ENCODE peak calls at places on chromosomes 13 and 19, in nine cellular contexts. E, F, T, A, M, C, D, Y and B are unnamed samples.

GRCh38 chr13:76852991-76853390 is 33.2 kb downstream of the KCTD12 start:
- DNase-seq in E (peak; percentile 94), F (no peak), T (no peak), A (no peak), M (no peak), C (peak; percentile 34), D (no peak), Y (no peak), B (no peak)

GRCh38 chr13:23654111-23655110 is 84.2 kb downstream of the TNFRSF19 start:
- DNase-seq in E (peak; percentile 87), F (no peak), T (peak; percentile 50), A (no peak), M (no peak), C (no peak), D (no peak), Y (no peak), B (no peak)

GRCh38 chr19:41739361-41739760 is 16.0 kb upstream of the CEACAM6 start:
- DNase-seq in E (no peak), F (no peak), T (no peak), A (no peak), M (no peak), C (no peak), D (no peak), Y (no peak), B (no peak)

GRCh38 chr19:10074153-10074552 is 12.0 kb upstream of the SHFL start:
- DNase-seq in E (peak; percentile 13), F (peak; percentile 57), T (no peak), A (no peak), M (peak; percentile 62), C (no peak), D (no peak), Y (no peak), B (no peak)

GRCh38 chr19:5339950-5340636 is 519 bp downstream of the PTPRS start:
- DNase-seq in E (no peak), F (peak; percentile 57), T (no peak), A (no peak), M (no peak), C (no peak), D (no peak), Y (no peak), B (no peak)

GRCh38 chr19:38173324-38174041 is 50.5 kb downstream of the DPF1 start:
- DNase-seq in E (peak; percentile 86), F (no peak), T (peak; percentile 86), A (peak; percentile 67), M (no peak), C (peak; percentile 92), D (no peak), Y (peak; percentile 92), B (no peak)

GRCh38 chr13:100513987-100514670 is 74.5 kb downstream of the GGACT start:
- DNase-seq in E (no peak), F (no peak), T (no peak), A (no peak), M (no peak), C (no peak), D (no peak), Y (no peak), B (peak; percentile 33)

GRCh38 chr13:48320906-48321510 is 17.5 kb downstream of the RB1 start:
- DNase-seq in E (no peak), F (no peak), T (no peak), A (no peak), M (no peak), C (no peak), D (no peak), Y (peak; percentile 74), B (no peak)

GRCh38 chr19:50460161-50460765 is 16.0 kb upstream of the EMC10 start:
- DNase-seq in E (no peak), F (peak; percentile 84), T (no peak), A (no peak), M (peak; percentile 84), C (no peak), D (no peak), Y (no peak), B (no peak)

GRCh38 chr19:16154557-16154956 is 11.1 kb downstream of the HSH2D start:
- DNase-seq in E (no peak), F (no peak), T (no peak), A (no peak), M (no peak), C (no peak), D (no peak), Y (no peak), B (no peak)

GRCh38 chr19:38321646-38322323 is 2.1 kb downstream of the KCNK6 start:
- DNase-seq in E (peak; percentile 93), F (no peak), T (peak; percentile 80), A (no peak), M (no peak), C (peak; percentile 90), D (no peak), Y (no peak), B (no peak)

GRCh38 chr19:40561947-40562346 is 14.7 kb upstream of the SHKBP1 start:
- DNase-seq in E (no peak), F (no peak), T (no peak), A (no peak), M (no peak), C (no peak), D (no peak), Y (no peak), B (no peak)

GRCh38 chr13:25607096-25607495 is 235.3 kb downstream of the ATP8A2 start:
- DNase-seq in E (no peak), F (no peak), T (no peak), A (no peak), M (no peak), C (no peak), D (no peak), Y (no peak), B (no peak)

GRCh38 chr13:111485491-111486250 is 165.2 kb downstream of the TEX29 start:
- DNase-seq in E (no peak), F (no peak), T (no peak), A (no peak), M (no peak), C (no peak), D (no peak), Y (peak; percentile 81), B (no peak)

DNA sequence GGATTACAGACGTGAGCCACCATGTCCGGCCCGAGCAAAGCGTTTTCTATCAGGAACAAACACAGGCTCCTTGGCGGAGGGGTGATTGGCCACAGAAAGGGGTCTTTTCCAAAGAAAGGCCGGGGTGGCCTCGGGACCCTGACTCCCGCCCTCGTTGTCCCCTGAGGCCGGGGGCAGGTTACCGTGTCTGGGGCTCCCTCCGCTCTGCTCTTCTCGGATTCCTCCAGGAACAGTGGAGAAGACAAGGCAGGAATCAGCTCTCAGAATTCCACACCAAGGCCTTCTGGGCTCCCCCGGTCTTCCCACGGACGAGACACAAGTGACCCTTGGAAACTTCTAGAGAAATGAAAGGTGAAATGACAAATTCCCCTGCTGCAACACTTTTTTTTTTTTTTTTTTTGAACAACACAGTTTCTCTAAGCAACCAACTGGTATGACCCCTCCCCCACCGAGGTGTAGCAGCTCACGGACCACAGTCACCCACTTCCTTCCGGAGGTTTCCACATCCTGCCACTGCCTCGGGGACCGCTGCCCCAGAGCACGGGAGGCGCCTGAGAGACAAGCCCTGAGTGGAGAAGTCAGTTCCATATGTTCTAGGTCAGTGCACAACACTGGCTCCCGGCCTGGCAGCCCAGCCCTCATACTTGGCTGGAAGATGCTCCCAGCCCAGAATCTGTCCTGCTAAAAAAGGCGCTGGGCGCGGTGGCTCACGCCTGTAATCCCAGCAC is 11.0 kb downstream of the MOB3A start:
- DNase-seq in E (peak; percentile 8), F (no peak), T (peak; percentile 64), A (no peak), M (no peak), C (peak; percentile 74), D (no peak), Y (peak; percentile 93), B (no peak)
- H3K4me3 ChIP-seq in E (no peak overlapping the region), F (no peak overlapping the region), T (no peak overlapping the region), A (peak overlapping the region; percentile 54), M (no peak overlapping the region), C (no peak overlapping the region), D (peak overlapping the region; percentile 14), Y (no peak overlapping the region), B (no peak overlapping the region)

GRCh38 chr19:56725829-56726424 is 54.4 kb upstream of the ZNF835 start:
- DNase-seq in E (no peak), F (no peak), T (no peak), A (no peak), M (peak; percentile 17), C (no peak), D (no peak), Y (no peak), B (no peak)
- TF ChIP-seq CTCF in E (no peak), F (no peak), T (peak; percentile 50), A (no peak), M (no peak), C (peak; percentile 40), D (no peak), Y (no peak), B (peak; percentile 68)

DNA sequence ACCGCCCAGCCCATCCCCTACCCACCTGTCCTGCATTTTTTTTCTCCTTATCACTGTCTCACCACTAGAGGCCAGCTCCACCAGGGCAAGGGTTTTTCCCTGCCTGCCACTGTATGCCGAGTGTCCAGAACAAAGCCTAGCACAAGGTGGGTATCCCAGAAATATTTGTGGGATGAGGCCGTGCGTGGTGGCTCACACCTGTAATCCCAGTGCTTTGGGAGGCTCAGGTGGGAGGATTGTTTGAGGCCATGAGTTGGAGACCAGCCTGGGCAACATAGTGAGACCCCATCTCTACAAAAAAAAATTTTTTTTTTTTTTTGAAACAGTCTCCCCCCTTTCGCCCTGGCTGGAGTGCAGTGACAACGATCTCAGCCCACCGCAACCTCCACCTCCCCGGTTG is 2.9 kb upstream of the MRI1 start:
- DNase-seq in E (no peak), F (no peak), T (no peak), A (no peak), M (no peak), C (no peak), D (no peak), Y (no peak), B (no peak)
- H3K4me3 ChIP-seq in E (no peak overlapping the region), F (no peak overlapping the region), T (no peak overlapping the region), A (no peak overlapping the region), M (no peak overlapping the region), C (no peak overlapping the region), D (no peak overlapping the region), Y (no peak overlapping the region), B (no peak overlapping the region)

GRCh38 chr19:35959040-35959967 is 23.1 kb downstream of the LRFN3 start:
- DNase-seq in E (no peak), F (peak; percentile 31), T (peak; percentile 51), A (no peak), M (no peak), C (no peak), D (peak; percentile 70), Y (no peak), B (no peak)
- TF ChIP-seq CTCF in E (peak; percentile 18), F (peak; percentile 10), T (peak; percentile 38), A (no peak), M (peak; percentile 43), C (no peak), D (no peak), Y (no peak), B (peak; percentile 47)

DNA sequence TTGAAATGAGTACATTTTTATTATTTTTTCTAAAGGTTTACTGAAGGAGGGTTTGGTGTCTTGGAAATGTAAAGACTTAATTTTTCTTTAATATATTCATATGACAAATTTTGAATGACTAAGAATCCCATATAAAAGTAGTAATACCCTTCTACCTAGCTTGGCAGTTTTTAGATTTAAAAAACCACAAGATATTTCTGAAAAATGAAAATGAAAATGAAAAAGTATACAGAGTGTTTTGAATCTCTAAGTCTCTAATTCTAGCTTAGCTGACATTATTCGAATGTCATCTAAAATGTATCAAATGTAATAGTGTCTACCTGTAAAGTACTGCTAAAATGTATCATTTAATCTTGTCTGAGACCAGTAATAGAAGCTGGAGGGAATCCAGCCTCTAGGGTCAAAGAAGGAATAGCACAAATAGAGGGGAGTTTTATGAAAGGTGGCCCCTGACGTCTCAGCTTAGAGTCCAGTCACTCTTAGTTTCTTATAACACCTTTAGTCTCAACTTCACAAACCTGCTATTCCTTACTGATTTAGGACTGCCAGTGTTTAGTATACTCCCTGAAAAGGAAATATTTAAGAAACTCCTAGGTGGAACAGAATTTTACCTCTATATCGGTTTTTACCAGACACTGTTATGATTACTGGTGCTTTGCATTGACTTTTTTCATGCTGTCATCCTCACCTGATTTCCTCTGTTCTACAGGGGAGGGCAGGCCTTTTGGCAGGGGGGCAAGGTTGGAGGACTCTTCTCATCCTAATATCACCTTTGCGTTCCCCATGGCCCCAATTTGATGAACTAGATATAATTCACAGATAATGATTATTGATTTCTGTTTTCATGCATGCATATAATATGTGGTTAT is 16.2 kb upstream of the MIR17HG start:
- DNase-seq in E (no peak), F (no peak), T (no peak), A (no peak), M (no peak), C (no peak), D (no peak), Y (no peak), B (no peak)
- H3K4me3 ChIP-seq in E (no peak overlapping the region), F (no peak overlapping the region), T (no peak overlapping the region), A (no peak overlapping the region), M (no peak overlapping the region), C (no peak overlapping the region), D (no peak overlapping the region), Y (no peak overlapping the region), B (no peak overlapping the region)